ENCODE peak calls at places on chromosomes 16 and 17, in four cellular contexts. P, Z, J and D are unnamed samples.

GRCh38 chr17:13869301-13869700 is 200.0 kb upstream of the COX10 start:
- DNase-seq in Z (no peak), J (no peak), P (no peak), D (no peak)

GRCh38 chr16:27470567-27471431 is 68.8 kb downstream of the IL21R start:
- DNase-seq in P (no peak), J (no peak), Z (peak; percentile 45), D (no peak)

GRCh38 chr16:2256531-2257140 is 5.2 kb upstream of the ECI1 start:
- DNase-seq in J (no peak), Z (no peak), P (no peak), D (no peak)

GRCh38 chr16:52569701-52570100 is 22.8 kb upstream of the TOX3 start:
- DNase-seq in P (no peak), Z (no peak), J (no peak), D (no peak)

GRCh38 chr16:47731252-47731651 is 270.1 kb downstream of the PHKB start:
- DNase-seq in Z (no peak), P (no peak), J (no peak), D (no peak)

GRCh38 chr17:50064253-50064991 is 8.5 kb downstream of the ITGA3 start:
- DNase-seq in Z (peak; percentile 21), J (no peak), P (no peak), D (no peak)

GRCh38 chr16:177981-178676 is 1.6 kb downstream of the HBA1 start:
- DNase-seq in P (no peak), Z (peak; percentile 9), J (no peak), D (no peak)

GRCh38 chr17:79082311-79083190 is 7.9 kb downstream of the ENGASE start:
- DNase-seq in J (no peak), Z (peak; percentile 79), P (no peak), D (peak; percentile 76)

GRCh38 chr16:1256874-1257322 is 1.0 kb downstream of the TPSD1 start:
- DNase-seq in J (no peak), P (no peak), Z (no peak), D (no peak)

DNA sequence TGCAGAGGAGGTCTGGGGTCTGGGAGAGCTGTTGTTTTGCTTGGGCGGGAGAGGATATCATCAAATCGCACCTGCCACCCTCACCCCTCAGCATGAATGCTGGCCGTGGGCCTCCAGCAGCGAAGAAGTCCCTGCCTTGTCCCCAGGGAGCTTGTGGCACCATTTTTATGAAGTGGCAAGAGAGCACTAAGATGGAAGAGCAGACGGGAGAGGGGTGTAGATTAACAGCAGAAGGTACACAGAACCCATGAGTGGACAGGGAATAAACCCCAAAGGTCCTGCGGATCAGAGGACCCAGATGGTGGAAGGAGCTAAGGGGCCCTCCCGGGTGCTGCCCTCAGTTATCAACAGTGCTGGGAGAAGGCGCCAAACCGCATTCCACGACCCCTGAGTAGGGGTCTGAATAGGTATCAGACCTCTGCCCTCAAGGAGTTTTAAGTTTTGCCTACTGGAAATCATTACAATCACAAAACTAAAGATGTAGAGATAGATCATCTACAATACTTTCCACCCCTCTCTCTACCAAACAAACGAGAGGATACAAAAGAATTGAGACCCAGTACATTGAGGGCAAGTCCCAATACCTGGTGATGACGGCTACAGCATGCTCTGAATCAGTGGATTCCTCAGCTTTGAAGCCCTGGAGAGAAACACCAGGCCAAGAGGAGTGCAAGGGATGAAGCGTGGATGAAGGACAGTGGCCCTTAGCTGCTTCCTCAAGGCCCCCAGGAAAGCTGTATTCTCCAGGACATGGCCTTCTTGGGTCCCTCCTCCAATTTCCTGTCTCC is 60.2 kb downstream of the CCDC182 start:
- DNase-seq in P (no peak), Z (no peak), J (no peak), D (no peak)
- TF ChIP-seq SPI1 in P (no peak), Z (no peak), J (no peak), D (no peak)

GRCh38 chr16:89371968-89372634 is 118.3 kb downstream of the ANKRD11 start:
- DNase-seq in J (no peak), Z (no peak), P (no peak), D (no peak)

GRCh38 chr16:89374393-89374948 is 115.9 kb downstream of the ANKRD11 start:
- DNase-seq in Z (no peak), P (no peak), J (no peak), D (no peak)

GRCh38 chr16:89371386-89371785 is 119.0 kb downstream of the ANKRD11 start:
- DNase-seq in J (no peak), P (no peak), Z (no peak), D (no peak)

GRCh38 chr16:89375021-89375420 is 115.3 kb downstream of the ANKRD11 start:
- DNase-seq in Z (no peak), P (no peak), J (no peak), D (no peak)

GRCh38 chr16:89373355-89374110 is 116.8 kb downstream of the ANKRD11 start:
- DNase-seq in Z (no peak), J (no peak), P (no peak), D (no peak)
- TF ChIP-seq SPI1 in Z (no peak), J (no peak), P (no peak), D (no peak)

GRCh38 chr17:70144260-70144846 is 25.0 kb upstream of the KCNJ2 start:
- DNase-seq in Z (no peak), J (no peak), P (no peak), D (no peak)
- TF ChIP-seq SPI1 in Z (no peak), J (no peak), P (no peak), D (no peak)

GRCh38 chr17:56314026-56314425 is 160.8 kb downstream of the ANKFN1 start:
- DNase-seq in P (peak; percentile 58), J (no peak), Z (no peak), D (no peak)
- TF ChIP-seq SPI1 in P (no peak), J (no peak), Z (no peak), D (no peak)

GRCh38 chr17:19386276-19386863 is 620 bp downstream of the MFAP4 start:
- DNase-seq in J (no peak), Z (no peak), P (peak; percentile 46), D (no peak)

GRCh38 chr17:19389386-19389785 is 2.4 kb upstream of the MFAP4 start:
- DNase-seq in P (no peak), J (no peak), Z (no peak), D (no peak)

GRCh38 chr17:19387921-19388521 is 1.0 kb upstream of the MFAP4 start:
- DNase-seq in Z (no peak), J (no peak), P (no peak), D (no peak)

GRCh38 chr17:19388791-19389190 is 1.8 kb upstream of the MFAP4 start:
- DNase-seq in P (no peak), Z (no peak), J (no peak), D (no peak)

GRCh38 chr17:19386974-19387920 is at the start of gene MFAP4:
- DNase-seq in P (no peak), J (no peak), Z (no peak), D (no peak)
- TF ChIP-seq SPI1 in P (no peak), J (no peak), Z (no peak), D (no peak)

GRCh38 chr17:40607641-40608040 is 40.0 kb downstream of the SMARCE1 start:
- DNase-seq in Z (no peak), J (no peak), P (no peak), D (no peak)
- TF ChIP-seq SPI1 in Z (no peak), J (no peak), P (no peak), D (no peak)

GRCh38 chr16:19884021-19884485 is 595 bp downstream of the GPRC5B start:
- DNase-seq in Z (peak; percentile 30), P (no peak), J (no peak), D (no peak)

GRCh38 chr16:19885456-19886060 is 910 bp upstream of the GPRC5B start:
- DNase-seq in Z (no peak), P (no peak), J (no peak), D (no peak)

GRCh38 chr16:19883296-19883951 is 1.2 kb downstream of the GPRC5B start:
- DNase-seq in J (no peak), P (no peak), Z (peak; percentile 56), D (no peak)

GRCh38 chr16:19886061-19886792 is 1.6 kb upstream of the GPRC5B start:
- DNase-seq in Z (peak; percentile 63), J (peak; percentile 37), P (peak; percentile 51), D (peak; percentile 46)

GRCh38 chr16:19884611-19885455 is at the start of gene GPRC5B:
- DNase-seq in Z (peak; percentile 92), P (peak; percentile 30), J (no peak), D (peak; percentile 55)
- TF ChIP-seq SPI1 in Z (no peak), P (no peak), J (no peak), D (no peak)